ENCODE peak calls at places on chromosomes 3 and 15, in ten cellular contexts. W, C, P, B, U, D, V, T, O and X are unnamed samples.

GRCh38 chr3:154152741-154153140 is 31.6 kb downstream of the ARHGEF26 start:
- DNase-seq in W (no peak), C (no peak), P (no peak), B (no peak), U (no peak), D (no peak), V (no peak), T (no peak), O (no peak), X (no peak)

GRCh38 chr15:78225783-78226541 is 8.4 kb downstream of the ACSBG1 start:
- DNase-seq in W (no peak), C (no peak), P (peak), B (no peak), U (no peak), D (no peak), V (no peak), T (no peak), O (no peak), X (no peak)

GRCh38 chr3:171472552-171472951 is 12.3 kb upstream of the TNIK start:
- DNase-seq in W (no peak), C (no peak), P (no peak), B (no peak), U (no peak), D (no peak), V (no peak), T (no peak), O (no peak), X (no peak)

GRCh38 chr15:31069360-31070000 is 32.0 kb downstream of the TRPM1 start:
- DNase-seq in W (peak), C (no peak), P (no peak), B (no peak), U (no peak), D (no peak), V (no peak), T (no peak), O (no peak), X (no peak)

GRCh38 chr3:32340639-32341365 is 50.9 kb upstream of the CMTM7 start:
- DNase-seq in W (peak), C (no peak), P (no peak), B (no peak), U (no peak), D (no peak), V (no peak), T (no peak), O (no peak), X (no peak)

GRCh38 chr3:70554170-70554569 is 241.7 kb upstream of the MDFIC2 start:
- DNase-seq in W (peak), C (no peak), P (no peak), B (no peak), U (no peak), D (no peak), V (no peak), T (no peak), O (no peak), X (no peak)

GRCh38 chr3:58874248-58874741 is 175.5 kb downstream of the CFAP20DC start:
- DNase-seq in W (no peak), C (no peak), P (no peak), B (no peak), U (no peak), D (no peak), V (no peak), T (no peak), O (no peak), X (no peak)

GRCh38 chr3:111823341-111823830 is 35.7 kb upstream of the PHLDB2 start:
- DNase-seq in W (no peak), C (no peak), P (no peak), B (no peak), U (no peak), D (no peak), V (no peak), T (no peak), O (no peak), X (no peak)

GRCh38 chr3:57127849-57128566 is 37.1 kb downstream of the IL17RD start:
- DNase-seq in W (peak), C (no peak), P (no peak), B (peak), U (peak), D (no peak), V (no peak), T (no peak), O (no peak), X (no peak)

GRCh38 chr3:35291837-35292236 is 347.5 kb upstream of the ARPP21 start:
- DNase-seq in W (no peak), C (no peak), P (no peak), B (no peak), U (no peak), D (no peak), V (no peak), T (no peak), O (no peak), X (no peak)

GRCh38 chr3:46609944-46610722 is 2.2 kb upstream of the FAM240A start:
- DNase-seq in W (no peak), C (no peak), P (no peak), B (no peak), U (no peak), D (no peak), V (no peak), T (no peak), O (no peak), X (no peak)

GRCh38 chr3:141477224-141477623 is 9.6 kb upstream of the RASA2 start:
- DNase-seq in W (peak), C (no peak), P (peak), B (no peak), U (peak), D (no peak), V (no peak), T (no peak), O (no peak), X (no peak)

GRCh38 chr3:188595890-188596376 is 442.0 kb downstream of the LPP start:
- DNase-seq in W (peak), C (no peak), P (peak), B (no peak), U (peak), D (no peak), V (no peak), T (no peak), O (no peak), X (no peak)

GRCh38 chr3:192130534-192131132 is 596.7 kb downstream of the FGF12 start:
- DNase-seq in W (peak), C (peak), P (peak), B (no peak), U (peak), D (peak), V (peak), T (no peak), O (peak), X (peak)

GRCh38 chr3:105564546-105565288 is 198.0 kb downstream of the ALCAM start:
- DNase-seq in W (no peak), C (no peak), P (no peak), B (no peak), U (no peak), D (no peak), V (no peak), T (no peak), O (no peak), X (no peak)

GRCh38 chr15:68407141-68407885 is 24.6 kb downstream of the ITGA11 start:
- DNase-seq in W (peak), C (no peak), P (no peak), B (no peak), U (no peak), D (no peak), V (no peak), T (no peak), O (no peak), X (no peak)

GRCh38 chr3:115663414-115663813 is 40.1 kb downstream of the GAP43 start:
- DNase-seq in W (no peak), C (no peak), P (no peak), B (no peak), U (no peak), D (no peak), V (no peak), T (no peak), O (no peak), X (no peak)

GRCh38 chr15:66253643-66254363 is at the start of gene MEGF11:
- DNase-seq in W (peak), C (no peak), P (peak), B (no peak), U (no peak), D (peak), V (peak), T (no peak), O (peak), X (no peak)

GRCh38 chr15:39887832-39888231 is 32.2 kb downstream of the GPR176 start:
- DNase-seq in W (peak), C (no peak), P (no peak), B (no peak), U (peak), D (no peak), V (no peak), T (no peak), O (no peak), X (no peak)

GRCh38 chr3:58272891-58273290 is 33.2 kb upstream of the RPP14 start:
- DNase-seq in W (peak), C (no peak), P (no peak), B (no peak), U (no peak), D (no peak), V (no peak), T (no peak), O (no peak), X (no peak)

GRCh38 chr3:195582947-195583346 is 793 bp downstream of the APOD start:
- DNase-seq in W (no peak), C (no peak), P (no peak), B (no peak), U (no peak), D (peak), V (no peak), T (no peak), O (no peak), X (no peak)

GRCh38 chr3:34065901-34066300 is 267.5 kb downstream of the PDCD6IP start:
- DNase-seq in W (no peak), C (no peak), P (no peak), B (no peak), U (no peak), D (no peak), V (no peak), T (no peak), O (no peak), X (no peak)

GRCh38 chr3:125186800-125187598 is 25.5 kb downstream of the SLC12A8 start:
- DNase-seq in W (no peak), C (no peak), P (no peak), B (no peak), U (no peak), D (no peak), V (no peak), T (no peak), O (no peak), X (no peak)

GRCh38 chr3:32733631-32734229 is 48.7 kb downstream of the CNOT10 start:
- DNase-seq in W (peak), C (peak), P (peak), B (no peak), U (peak), D (no peak), V (no peak), T (no peak), O (no peak), X (no peak)

GRCh38 chr3:127177226-127177625 is 15.7 kb upstream of the PRR23E start:
- DNase-seq in W (peak), C (no peak), P (no peak), B (no peak), U (no peak), D (no peak), V (no peak), T (no peak), O (no peak), X (no peak)

GRCh38 chr15:28107111-28107893 is 8.2 kb upstream of the OCA2 start:
- DNase-seq in W (peak), C (no peak), P (no peak), B (no peak), U (no peak), D (peak), V (no peak), T (no peak), O (no peak), X (no peak)

GRCh38 chr3:149473314-149473990 is 1.0 kb upstream of the TM4SF4 start:
- DNase-seq in W (peak), C (no peak), P (peak), B (peak), U (peak), D (no peak), V (no peak), T (no peak), O (peak), X (no peak)